ENCODE peak calls at places on chromosomes 12 and 14, in four cellular contexts. G is CD8-positive, alpha-beta memory T cell; U is OCI-LY7; A is aorta. Q is an unnamed sample.

GRCh38 chr14:29925736-29926135 is 1.9 kb downstream of the PRKD1 start:
- DNase-seq in G (no peak), A (no peak), U (no peak), Q (no peak)

GRCh38 chr12:64801381-64801780 is 23.1 kb upstream of the TBC1D30 start:
- DNase-seq in U (no peak), A (no peak), G (no peak), Q (no peak)

GRCh38 chr14:103521438-103521961 is 1.1 kb downstream of the CKB start:
- DNase-seq in U (no peak), G (no peak), A (no peak), Q (peak; percentile 19)

GRCh38 chr12:39813776-39814175 is 194.2 kb upstream of the ABCD2 start:
- DNase-seq in G (no peak), A (no peak), U (no peak), Q (no peak)

GRCh38 chr12:4270670-4271432 is 2.7 kb upstream of the CCND2 start:
- DNase-seq in A (peak; percentile 82), U (no peak), G (peak; percentile 57), Q (peak; percentile 32)

GRCh38 chr14:100816286-100816949 is 9.5 kb upstream of the MEG3 start:
- DNase-seq in U (no peak), A (peak; percentile 9), G (no peak), Q (no peak)

GRCh38 chr12:117282490-117282889 is 78.9 kb downstream of the NOS1 start:
- DNase-seq in G (no peak), A (no peak), U (no peak), Q (no peak)

GRCh38 chr14:51658441-51659173 is 6.9 kb downstream of the FRMD6 start:
- DNase-seq in G (no peak), U (no peak), A (no peak), Q (no peak)

GRCh38 chr14:101980700-101981099 is 16.3 kb downstream of the DYNC1H1 start:
- DNase-seq in A (no peak), G (no peak), U (peak; percentile 51), Q (no peak)

GRCh38 chr12:49791700-49792099 is 36.5 kb downstream of the NCKAP5L start:
- DNase-seq in G (no peak), A (no peak), U (no peak), Q (no peak)

GRCh38 chr12:7498832-7499231 is 4.7 kb downstream of the CD163 start:
- DNase-seq in U (no peak), A (no peak), G (no peak), Q (no peak)

GRCh38 chr14:92362781-92363235 is 39.8 kb downstream of the SLC24A4 start:
- DNase-seq in G (no peak), A (peak; percentile 92), U (no peak), Q (no peak)

GRCh38 chr12:110465024-110465423 is 3.0 kb downstream of the GPN3 start:
- DNase-seq in G (no peak), U (no peak), A (no peak), Q (no peak)

GRCh38 chr14:59595071-59595470 is 18.5 kb upstream of the CCDC175 start:
- DNase-seq in G (no peak), U (no peak), A (no peak), Q (no peak)

GRCh38 chr12:13289644-13290285 is 93.2 kb downstream of the EMP1 start:
- DNase-seq in A (no peak), G (no peak), U (no peak), Q (no peak)

GRCh38 chr12:5244513-5244972 is 187.4 kb upstream of the NTF3 start:
- DNase-seq in A (no peak), G (no peak), U (no peak), Q (no peak)

GRCh38 chr12:49298160-49298559 is 3.2 kb downstream of the PRPH start:
- DNase-seq in U (no peak), G (no peak), A (peak; percentile 71), Q (no peak)

GRCh38 chr12:56631790-56632700 is 1.9 kb upstream of the BAZ2A start:
- DNase-seq in A (peak; percentile 92), U (peak; percentile 77), G (peak; percentile 39), Q (no peak)

GRCh38 chr14:69358233-69358963 is 39.7 kb downstream of the ERH start:
- DNase-seq in G (no peak), A (no peak), U (no peak), Q (no peak)

GRCh38 chr12:59164226-59164625 is 243.9 kb upstream of the LRIG3 start:
- DNase-seq in G (no peak), U (no peak), A (no peak), Q (no peak)

DNA sequence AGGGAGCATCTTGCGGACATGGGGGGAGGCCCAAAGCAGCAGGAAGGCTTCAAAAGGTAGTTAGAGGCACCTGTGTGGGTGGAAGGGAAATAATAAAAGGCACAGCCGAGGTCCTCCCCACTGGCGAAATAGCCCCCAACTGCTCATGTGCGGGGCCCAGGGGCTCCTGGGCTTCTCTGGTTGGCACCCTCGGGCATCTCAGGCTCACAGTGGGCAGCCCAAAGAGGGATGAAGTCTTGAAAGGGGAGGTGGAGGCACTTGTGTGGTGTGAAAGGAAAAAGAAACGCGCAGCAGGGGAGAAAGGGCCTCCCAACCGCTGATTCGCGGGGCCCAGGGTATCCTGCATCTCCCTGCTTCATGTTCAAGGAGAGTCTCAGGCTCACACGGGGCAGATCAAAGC is 579.4 kb downstream of the ALG10 start:
- DNase-seq in A (peak; percentile 54), U (no peak), G (no peak), Q (peak; percentile 4)
- H3K9me3 ChIP-seq in A (peaks cover under 1% of the 10 kb centered on the region), U (no peaks in the 10 kb centered on the region), G (no peaks in the 10 kb centered on the region), Q (peaks cover 5% of the 10 kb centered on the region)

DNA sequence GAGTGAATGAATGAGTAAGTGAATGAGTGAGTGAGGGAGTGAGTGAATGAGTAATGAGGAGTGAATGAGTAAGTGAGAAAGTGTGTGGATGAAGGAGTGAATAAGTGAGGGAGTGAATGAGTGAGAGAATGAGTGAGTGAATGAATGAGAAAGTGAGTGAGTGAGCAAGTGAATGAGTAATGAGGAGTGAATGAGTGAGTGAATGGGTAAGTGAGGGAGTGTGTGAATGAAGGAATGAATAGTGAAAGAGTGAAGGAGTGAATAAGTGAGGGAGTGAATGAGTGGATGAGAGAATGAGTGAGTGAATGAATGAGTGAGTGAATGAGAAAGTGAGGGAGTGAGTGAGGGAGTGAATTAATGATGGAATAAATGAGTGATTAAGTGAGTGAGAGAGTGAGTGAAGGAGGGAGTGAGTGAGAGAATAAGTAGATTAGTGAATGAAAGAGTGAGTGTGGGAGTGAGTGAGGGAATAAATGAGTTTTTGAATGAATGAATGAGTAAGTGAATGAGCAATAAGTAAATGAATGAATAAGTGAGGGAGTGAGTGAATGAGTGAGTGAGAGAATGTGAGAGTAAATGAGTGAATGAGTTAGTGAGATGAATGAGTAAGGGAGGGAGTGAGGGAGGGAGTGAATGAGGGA is 364.5 kb downstream of the ADGRD1 start:
- DNase-seq in G (no peak), U (no peak), A (no peak), Q (no peak)
- H3K9me3 ChIP-seq in G (no peaks in the 10 kb centered on the region), U (peaks cover 22% of the 10 kb centered on the region), A (no peaks in the 10 kb centered on the region), Q (no peaks in the 10 kb centered on the region)

DNA sequence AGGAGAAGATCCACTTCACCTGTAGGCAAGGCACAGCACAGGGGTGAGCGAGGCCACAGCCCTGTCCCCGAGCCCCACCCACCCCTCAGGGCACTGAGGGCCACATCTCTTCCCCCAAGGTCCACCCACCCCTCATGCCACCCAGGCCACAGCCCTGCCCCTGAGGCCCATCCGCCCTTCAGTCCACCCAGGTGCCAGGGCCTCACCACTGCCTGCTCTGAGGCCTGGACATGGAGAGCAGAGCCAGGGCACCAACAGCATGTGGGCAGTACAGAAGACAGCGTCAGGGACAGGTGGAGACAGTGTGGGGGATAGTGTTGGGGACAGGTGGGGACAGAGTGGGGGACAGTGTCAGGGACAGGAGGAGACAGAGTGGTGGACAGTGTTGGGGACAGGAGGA is 138.3 kb downstream of the TMEM121 start:
- DNase-seq in G (no peak), A (no peak), U (no peak), Q (no peak)
- H3K9me3 ChIP-seq in G (no peaks in the 10 kb centered on the region), A (no peaks in the 10 kb centered on the region), U (no peaks in the 10 kb centered on the region), Q (no peaks in the 10 kb centered on the region)

GRCh38 chr12:34371050-34371449 is 348.8 kb downstream of the ALG10 start:
- DNase-seq in U (no peak), A (no peak), G (no peak), Q (no peak)

GRCh38 chr12:34376133-34376799 is 354.0 kb downstream of the ALG10 start:
- DNase-seq in A (no peak), U (no peak), G (no peak), Q (no peak)

GRCh38 chr12:34368079-34368478 is 345.8 kb downstream of the ALG10 start:
- DNase-seq in A (no peak), U (no peak), G (no peak), Q (no peak)

GRCh38 chr12:34373926-34374325 is 351.6 kb downstream of the ALG10 start:
- DNase-seq in A (no peak), U (no peak), G (no peak), Q (no peak)

DNA sequence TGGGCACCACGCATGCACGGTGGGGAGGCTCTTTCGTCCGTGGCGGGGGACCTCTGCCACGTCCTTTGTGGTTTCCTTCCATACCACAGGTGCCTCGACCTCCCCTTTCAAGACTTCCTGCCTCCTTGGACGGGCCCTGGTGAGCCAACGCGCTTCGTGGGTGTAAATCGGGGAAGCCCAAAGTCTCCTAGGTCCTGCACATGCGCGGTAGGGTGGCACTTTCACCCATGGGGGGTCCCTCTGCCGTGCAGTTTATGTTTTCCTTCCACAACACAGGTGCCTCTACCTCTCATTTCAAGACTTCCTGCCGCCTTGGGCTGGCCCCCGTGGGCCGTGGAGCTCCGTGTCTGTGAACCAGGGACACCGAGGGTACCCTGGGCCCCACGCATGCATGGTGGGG is 349.7 kb downstream of the ALG10 start:
- DNase-seq in G (no peak), A (no peak), U (no peak), Q (no peak)
- H3K9me3 ChIP-seq in G (no peaks in the 10 kb centered on the region), A (peaks cover 5% of the 10 kb centered on the region), U (no peaks in the 10 kb centered on the region), Q (no peaks in the 10 kb centered on the region)